ENCODE peak calls at places on chromosome 21, in four cellular contexts. Q is heart left ventricle, H is A549, G is HepG2. X is an unnamed sample.

GRCh38 chr21:26732442-26733221 is 112.6 kb downstream of the ADAMTS1 start:
- ATAC-seq in H (no peak), G (peak; percentile 93), Q (peak; percentile 71), X (peak; percentile 50)

GRCh38 chr21:26846036-26846931 is 1.1 kb upstream of the ADAMTS1 start:
- ATAC-seq in G (peak; percentile 65), Q (peak; percentile 47), H (peak; percentile 49), X (peak; percentile 47)

GRCh38 chr21:36909423-36909822 is 57.0 kb downstream of the HLCS start:
- ATAC-seq in H (peak; percentile 79), G (peak; percentile 35), Q (no peak), X (no peak)

GRCh38 chr21:14403681-14404318 is 20.9 kb upstream of the HSPA13 start:
- ATAC-seq in H (no peak), Q (no peak), G (peak; percentile 64), X (no peak)

GRCh38 chr21:17598437-17598836 is 14.3 kb downstream of the BTG3 start:
- ATAC-seq in H (no peak), G (no peak), Q (no peak), X (no peak)

GRCh38 chr21:25428537-25428936 is 178.7 kb downstream of the MRPL39 start:
- ATAC-seq in G (no peak), H (no peak), Q (no peak), X (no peak)

GRCh38 chr21:29436143-29436542 is 137.4 kb downstream of the BACH1 start:
- ATAC-seq in G (no peak), H (no peak), Q (peak; percentile 83), X (no peak)

GRCh38 chr21:17636711-17637110 is 24.0 kb upstream of the BTG3 start:
- ATAC-seq in Q (peak; percentile 68), G (no peak), H (no peak), X (peak; percentile 19)

GRCh38 chr21:29025328-29025713 is 853 bp downstream of the USP16 start:
- ATAC-seq in G (peak; percentile 8), H (no peak), Q (no peak), X (no peak)

GRCh38 chr21:25850126-25850831 is 115.5 kb downstream of the GABPA start:
- ATAC-seq in Q (no peak), G (no peak), H (no peak), X (no peak)

GRCh38 chr21:43602277-43603229 is 56.7 kb downstream of the HSF2BP start:
- ATAC-seq in G (no peak), H (no peak), Q (peak; percentile 15), X (no peak)

GRCh38 chr21:46665566-46665965 is 30.1 kb downstream of the PRMT2 start:
- ATAC-seq in Q (no peak), G (no peak), H (no peak), X (no peak)

GRCh38 chr21:17673261-17674020 is 60.7 kb upstream of the BTG3 start:
- ATAC-seq in Q (no peak), G (no peak), H (no peak), X (no peak)

GRCh38 chr21:42405064-42406059 is 1.7 kb downstream of the UBASH3A start:
- ATAC-seq in Q (no peak), H (no peak), G (peak; percentile 30), X (no peak)

GRCh38 chr21:42401820-42402251 is 1.9 kb upstream of the UBASH3A start:
- ATAC-seq in H (no peak), Q (no peak), G (no peak), X (no peak)

GRCh38 chr21:42404534-42404933 is 832 bp downstream of the UBASH3A start:
- ATAC-seq in Q (no peak), H (no peak), G (no peak), X (no peak)

GRCh38 chr21:42406201-42406601 is 2.5 kb downstream of the UBASH3A start:
- ATAC-seq in G (no peak), Q (no peak), H (no peak), X (no peak)

DNA sequence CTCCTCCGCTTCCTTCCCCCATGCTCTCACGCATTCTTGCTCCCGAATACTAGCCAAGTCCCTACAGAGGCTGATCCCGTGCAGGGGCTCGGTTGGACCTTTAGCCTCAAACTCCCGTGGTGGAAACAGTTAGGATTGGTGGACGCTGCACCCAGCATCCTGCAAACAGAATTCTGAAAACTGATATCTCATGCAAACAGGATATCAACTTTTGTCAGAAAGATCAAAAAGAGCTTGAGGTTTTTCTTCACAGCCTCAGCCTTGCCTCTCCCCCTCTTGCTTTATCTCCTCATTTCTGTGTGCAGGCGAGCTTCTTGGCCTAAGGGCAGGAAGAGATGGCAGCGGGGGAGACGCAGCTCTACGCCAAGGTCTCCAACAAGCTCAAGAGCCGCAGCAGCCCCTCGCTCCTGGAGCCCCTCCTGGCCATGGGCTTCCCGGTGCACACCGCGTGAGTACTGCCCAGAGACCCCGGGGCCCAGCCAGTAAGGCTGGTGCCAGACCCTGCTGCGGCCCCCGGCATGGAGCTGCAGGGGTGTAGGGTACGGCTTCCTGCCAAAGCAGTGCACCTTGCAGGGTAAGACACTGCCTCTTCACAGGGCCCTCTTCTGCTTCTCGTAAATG is at the start of gene UBASH3A:
- ATAC-seq in G (no peak), H (no peak), Q (no peak), X (no peak)
- TF ChIP-seq POLR2A in G (no peak), H (no peak), Q (no peak), X (no peak)

DNA sequence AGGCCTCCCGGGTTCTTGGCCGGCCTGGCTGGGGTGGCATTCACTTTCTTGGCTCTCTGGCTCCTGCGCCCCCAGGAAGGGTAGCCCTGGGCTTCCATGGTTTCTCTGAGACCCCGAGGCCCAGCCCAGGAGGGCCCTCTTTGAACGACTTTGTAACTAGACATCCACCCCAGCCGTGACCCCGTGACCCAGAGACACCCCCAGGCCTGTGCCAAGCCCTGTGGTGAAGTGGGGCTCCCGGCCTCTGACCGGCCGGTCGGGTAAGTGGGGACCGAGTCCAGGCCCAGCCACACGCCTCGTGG is 64.0 kb downstream of the COL18A1 start:
- ATAC-seq in Q (no peak), H (no peak), G (no peak), X (no peak)
- H3K4me1 ChIP-seq in Q (peaks cover 27% of the 10 kb centered on the region), H (peaks cover 55% of the 10 kb centered on the region), G (peaks cover 82% of the 10 kb centered on the region), X (no peaks in the 10 kb centered on the region)

DNA sequence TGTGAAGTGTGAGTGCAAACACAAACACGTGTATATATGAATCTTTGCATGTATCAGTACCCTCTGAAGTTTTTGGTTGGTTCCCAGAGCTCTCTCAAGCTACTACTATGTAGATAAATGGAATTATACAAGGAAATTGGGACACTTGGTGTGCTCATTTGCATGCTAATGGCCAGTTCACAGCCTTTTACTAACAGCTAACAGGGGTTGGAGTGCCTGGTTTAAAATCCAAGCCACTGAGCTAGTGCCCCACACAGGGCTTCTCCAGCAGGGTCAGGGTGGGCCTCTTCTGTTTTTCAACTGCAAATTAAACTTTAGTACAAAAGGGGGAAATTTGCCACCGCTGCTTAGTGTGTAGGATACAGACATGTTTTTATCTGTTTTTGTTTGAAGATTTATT is 121.0 kb downstream of the ATP5PO start:
- ATAC-seq in H (no peak), Q (no peak), G (no peak), X (no peak)
- TF ChIP-seq POLR2A in H (no peak), Q (no peak), G (no peak), X (no peak)

DNA sequence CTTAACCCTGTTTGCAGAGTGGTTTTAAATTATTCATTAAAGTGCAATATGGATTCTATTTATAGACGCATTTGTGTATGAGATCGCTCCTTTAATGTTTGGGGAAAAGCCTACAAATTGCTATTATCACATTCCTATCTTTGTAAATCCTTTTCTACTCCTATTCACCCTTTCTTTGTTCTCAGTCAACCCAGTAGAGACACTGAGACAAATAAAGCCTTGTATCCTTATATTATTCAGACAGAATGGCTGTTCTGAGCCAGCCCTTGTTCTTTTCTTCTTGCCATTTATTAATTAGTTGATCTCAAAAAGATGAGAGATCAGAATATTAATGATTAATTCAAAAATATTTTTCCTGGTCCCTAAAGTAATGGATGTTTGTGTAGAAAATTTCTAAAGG is 8.4 kb downstream of the PCBP3 start:
- ATAC-seq in H (no peak), G (no peak), Q (no peak), X (no peak)
- H3K4me1 ChIP-seq in H (peaks cover 14% of the 10 kb centered on the region), G (no peaks in the 10 kb centered on the region), Q (no peaks in the 10 kb centered on the region), X (no peaks in the 10 kb centered on the region)

DNA sequence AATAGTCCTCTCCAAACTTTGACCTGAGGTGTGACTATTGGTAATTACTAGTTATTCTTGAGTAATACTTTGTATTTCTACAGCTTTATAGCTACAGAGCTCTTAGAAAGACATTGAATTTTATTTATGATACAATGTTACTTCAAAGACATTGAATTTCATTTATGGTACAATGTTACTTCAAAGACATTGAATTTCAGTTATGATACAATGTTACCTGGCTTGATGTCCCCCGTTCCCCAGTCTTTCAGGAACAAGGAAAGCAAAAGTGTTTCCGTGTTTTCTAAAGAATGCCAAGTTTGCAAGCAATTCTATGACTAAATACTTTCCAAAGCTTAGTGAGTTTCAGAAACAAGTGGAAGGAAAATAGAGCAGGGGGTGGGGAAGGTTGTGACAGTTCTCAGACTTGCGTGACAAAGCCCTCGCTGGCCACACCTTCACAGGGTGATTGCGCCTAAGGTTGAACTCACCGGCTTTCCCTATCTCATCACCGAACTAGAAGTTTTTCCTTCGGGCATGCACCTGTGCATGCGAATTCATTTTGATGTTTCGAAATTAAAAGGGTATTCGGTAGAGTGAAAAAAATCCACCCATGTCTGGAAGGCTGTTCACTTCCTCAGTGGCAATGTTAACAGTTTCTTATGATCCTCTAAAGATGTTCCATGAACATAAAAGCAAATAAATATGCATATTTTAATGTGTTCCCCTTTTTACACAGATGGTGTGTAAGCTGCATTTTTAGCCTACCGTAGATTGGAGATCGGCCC is 909 bp upstream of the PAXBP1 start:
- ATAC-seq in Q (no peak), G (peak; percentile 17), H (no peak), X (no peak)
- TF ChIP-seq POLR2A in Q (no peak), G (no peak), H (no peak), X (no peak)

DNA sequence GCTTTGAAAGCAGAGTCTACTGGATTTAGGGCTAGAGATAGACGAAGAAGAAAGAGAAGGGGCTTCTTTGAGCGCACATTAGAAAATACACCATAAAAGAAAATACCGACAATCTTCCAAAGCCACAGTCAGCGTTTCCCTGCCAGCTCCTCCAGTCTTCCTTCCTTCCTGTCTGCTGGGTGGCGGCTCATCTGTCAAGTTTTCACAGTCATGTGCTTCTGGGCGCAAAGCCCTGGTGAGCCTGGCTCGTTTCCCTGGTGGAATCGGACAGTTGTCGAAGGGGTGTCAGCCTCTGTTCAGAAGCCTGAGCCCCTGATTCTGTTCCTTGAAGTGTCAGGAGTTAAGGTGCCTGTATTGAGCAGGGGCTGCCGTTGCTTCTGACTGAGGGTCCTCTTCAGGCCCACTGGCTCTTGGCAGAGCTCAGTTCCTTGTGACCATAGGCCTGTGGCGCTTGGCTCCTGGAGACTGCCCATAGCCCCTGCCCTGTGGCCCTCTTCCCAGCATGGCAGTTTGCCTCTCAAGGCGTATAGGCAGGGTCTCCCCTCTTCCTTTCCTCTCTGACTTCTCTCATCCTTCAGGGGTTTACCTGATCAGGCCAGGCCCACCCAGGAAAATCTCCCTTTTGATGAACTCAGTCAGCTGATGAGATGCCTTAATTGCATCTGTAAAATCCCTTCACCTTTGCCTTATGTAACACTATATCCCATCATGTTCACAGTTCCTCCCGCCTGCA is 58.6 kb downstream of the ADARB1 start:
- ATAC-seq in H (no peak), Q (no peak), G (no peak), X (no peak)
- H3K4me1 ChIP-seq in H (peaks cover 20% of the 10 kb centered on the region), Q (peaks cover 35% of the 10 kb centered on the region), G (peaks cover 1% of the 10 kb centered on the region), X (peaks cover 99% of the 10 kb centered on the region)

X was measured in gastroesophageal sphincter.